ENCODE peak calls at places on chromosomes 11 and 22, in ten cellular contexts. N is central memory CD4-positive, alpha-beta T cell; S is GM13977; P is glutamatergic neuron; Q is tibial artery; K is foreskin melanocyte; E is activated T-cell treated with anti-CD3 and anti-CD28 coated beads, Interleukin-2, amount 50 U/mL, for 24 hours; T is lung; L is breast epithelium; A is T-helper 2 cell. W is an unnamed sample.

GRCh38 chr22:50169774-50170341 is 673 bp upstream of the PANX2 start:
- DNase-seq in N (no peak), S (peak), P (no peak), Q (no peak), K (no peak), E (peak), T (no peak), L (no peak), A (no peak), W (no peak)

GRCh38 chr11:35558468-35558867 is 33.1 kb upstream of the PAMR1 start:
- DNase-seq in N (no peak), S (no peak), P (no peak), Q (no peak), K (no peak), E (no peak), T (no peak), L (no peak), A (no peak), W (no peak)

GRCh38 chr22:22461111-22461510 is 47.4 kb downstream of the ZNF280B start:
- DNase-seq in N (no peak), S (no peak), P (no peak), Q (no peak), K (no peak), E (no peak), T (no peak), L (no peak), A (no peak), W (no peak)

GRCh38 chr11:18617688-18618340 is 16.3 kb downstream of the SPTY2D1 start:
- DNase-seq in N (peak), S (no peak), P (no peak), Q (no peak), K (no peak), E (no peak), T (no peak), L (no peak), A (peak), W (no peak)

GRCh38 chr22:37563153-37564081 is 3.1 kb downstream of the CDC42EP1 start:
- DNase-seq in N (no peak), S (no peak), P (no peak), Q (peak), K (peak), E (no peak), T (peak), L (peak), A (no peak), W (no peak)

GRCh38 chr11:12201016-12201985 is 90.9 kb downstream of the MICAL2 start:
- DNase-seq in N (no peak), S (no peak), P (no peak), Q (peak), K (no peak), E (no peak), T (no peak), L (no peak), A (no peak), W (peak)

GRCh38 chr22:17921871-17922821 is 102.2 kb downstream of the MICAL3 start:
- DNase-seq in N (no peak), S (no peak), P (no peak), Q (no peak), K (peak), E (no peak), T (no peak), L (peak), A (no peak), W (no peak)

GRCh38 chr22:40628354-40629042 is 8.0 kb downstream of the MRTFA start:
- DNase-seq in N (no peak), S (no peak), P (no peak), Q (peak), K (no peak), E (no peak), T (no peak), L (no peak), A (no peak), W (no peak)

GRCh38 chr22:23834406-23834805 is 4.4 kb downstream of the DERL3 start:
- DNase-seq in N (no peak), S (no peak), P (no peak), Q (no peak), K (no peak), E (no peak), T (no peak), L (no peak), A (no peak), W (no peak)

GRCh38 chr11:73931039-73931645 is 19.7 kb upstream of the DNAJB13 start:
- DNase-seq in N (no peak), S (peak), P (no peak), Q (no peak), K (peak), E (no peak), T (no peak), L (no peak), A (no peak), W (peak)

GRCh38 chr22:19194751-19195536 is 16.4 kb upstream of the SLC25A1 start:
- DNase-seq in N (no peak), S (no peak), P (no peak), Q (no peak), K (no peak), E (no peak), T (no peak), L (no peak), A (no peak), W (no peak)